ENCODE peak calls at places on chromosomes 11 and 22, in seven cellular contexts. One of them, this sample, is unnamed.

GRCh38 chr11:110186867-110187266 is 93.7 kb downstream of the ZC3H12C start:
- DNase-seq in tibial artery: no peak
- DNase-seq in mucosa of descending colon: no peak
- DNase-seq in AG04450: no peak
- DNase-seq in right atrium auricular region: no peak
- DNase-seq in endothelial cell of umbilical vein: no peak
- DNase-seq in lower lobe of right lung: no peak
- DNase-seq in this sample: no peak

GRCh38 chr22:33757443-33758124 is 162.7 kb downstream of the LARGE1 start:
- DNase-seq in tibial artery: no peak
- DNase-seq in mucosa of descending colon: no peak
- DNase-seq in AG04450: no peak
- DNase-seq in right atrium auricular region: no peak
- DNase-seq in endothelial cell of umbilical vein: no peak
- DNase-seq in lower lobe of right lung: no peak
- DNase-seq in this sample: no peak

GRCh38 chr11:110525883-110526282 is 96.1 kb downstream of the FDX1 start:
- DNase-seq in tibial artery: peak; percentile 50
- DNase-seq in mucosa of descending colon: no peak
- DNase-seq in AG04450: peak; percentile 42
- DNase-seq in right atrium auricular region: no peak
- DNase-seq in endothelial cell of umbilical vein: no peak
- DNase-seq in lower lobe of right lung: no peak
- DNase-seq in this sample: no peak

GRCh38 chr22:20115691-20116375 is at the start of gene RANBP1:
- DNase-seq in tibial artery: no peak
- DNase-seq in mucosa of descending colon: peak; percentile 61
- DNase-seq in AG04450: no peak
- DNase-seq in right atrium auricular region: no peak
- DNase-seq in endothelial cell of umbilical vein: no peak
- DNase-seq in lower lobe of right lung: peak; percentile 48
- DNase-seq in this sample: no peak

GRCh38 chr11:22133785-22134184 is 59.1 kb upstream of the ANO5 start:
- DNase-seq in tibial artery: no peak
- DNase-seq in mucosa of descending colon: no peak
- DNase-seq in AG04450: no peak
- DNase-seq in right atrium auricular region: no peak
- DNase-seq in endothelial cell of umbilical vein: no peak
- DNase-seq in lower lobe of right lung: no peak
- DNase-seq in this sample: no peak

GRCh38 chr22:38271927-38272372 is 860 bp downstream of the TMEM184B start:
- DNase-seq in tibial artery: no peak
- DNase-seq in mucosa of descending colon: no peak
- DNase-seq in AG04450: no peak
- DNase-seq in right atrium auricular region: no peak
- DNase-seq in endothelial cell of umbilical vein: no peak
- DNase-seq in lower lobe of right lung: peak; percentile 70
- DNase-seq in this sample: no peak

GRCh38 chr22:32475428-32476010 is 908 bp downstream of the FBXO7 start:
- DNase-seq in tibial artery: peak; percentile 52
- DNase-seq in mucosa of descending colon: peak; percentile 55
- DNase-seq in AG04450: no peak
- DNase-seq in right atrium auricular region: peak; percentile 65
- DNase-seq in endothelial cell of umbilical vein: peak; percentile 83
- DNase-seq in lower lobe of right lung: peak; percentile 50
- DNase-seq in this sample: peak; percentile 48

GRCh38 chr11:108345767-108346166 is 121.6 kb downstream of the C11orf65 start:
- DNase-seq in tibial artery: no peak
- DNase-seq in mucosa of descending colon: no peak
- DNase-seq in AG04450: no peak
- DNase-seq in right atrium auricular region: no peak
- DNase-seq in endothelial cell of umbilical vein: no peak
- DNase-seq in lower lobe of right lung: no peak
- DNase-seq in this sample: no peak

GRCh38 chr11:84780689-84781293 is 846.4 kb downstream of the DLG2 start:
- DNase-seq in tibial artery: no peak
- DNase-seq in mucosa of descending colon: no peak
- DNase-seq in AG04450: no peak
- DNase-seq in right atrium auricular region: no peak
- DNase-seq in endothelial cell of umbilical vein: no peak
- DNase-seq in lower lobe of right lung: no peak
- DNase-seq in this sample: peak; percentile 5

GRCh38 chr22:45775569-45776312 is 104.1 kb downstream of the ATXN10 start:
- DNase-seq in tibial artery: no peak
- DNase-seq in mucosa of descending colon: no peak
- DNase-seq in AG04450: no peak
- DNase-seq in right atrium auricular region: no peak
- DNase-seq in endothelial cell of umbilical vein: no peak
- DNase-seq in lower lobe of right lung: no peak
- DNase-seq in this sample: peak; percentile 90

GRCh38 chr22:26642465-26643367 is 14.7 kb upstream of the MIAT start:
- DNase-seq in tibial artery: no peak
- DNase-seq in mucosa of descending colon: peak; percentile 82
- DNase-seq in AG04450: no peak
- DNase-seq in right atrium auricular region: no peak
- DNase-seq in endothelial cell of umbilical vein: no peak
- DNase-seq in lower lobe of right lung: peak; percentile 52
- DNase-seq in this sample: peak; percentile 65

GRCh38 chr11:31706357-31706756 is 104.8 kb downstream of the PAX6 start:
- DNase-seq in tibial artery: no peak
- DNase-seq in mucosa of descending colon: no peak
- DNase-seq in AG04450: no peak
- DNase-seq in right atrium auricular region: no peak
- DNase-seq in endothelial cell of umbilical vein: no peak
- DNase-seq in lower lobe of right lung: no peak
- DNase-seq in this sample: no peak

GRCh38 chr11:119691020-119691666 is 37.9 kb downstream of the NECTIN1 start:
- DNase-seq in tibial artery: no peak
- DNase-seq in mucosa of descending colon: no peak
- DNase-seq in AG04450: no peak
- DNase-seq in right atrium auricular region: no peak
- DNase-seq in endothelial cell of umbilical vein: no peak
- DNase-seq in lower lobe of right lung: no peak
- DNase-seq in this sample: peak; percentile 39
- TF ChIP-seq CTCF in tibial artery: no peak
- TF ChIP-seq CTCF in mucosa of descending colon: no peak
- TF ChIP-seq CTCF in AG04450: peak; percentile 15
- TF ChIP-seq CTCF in right atrium auricular region: no peak
- TF ChIP-seq CTCF in endothelial cell of umbilical vein: peak; percentile 4
- TF ChIP-seq CTCF in lower lobe of right lung: no peak
- TF ChIP-seq CTCF in this sample: peak; percentile 24

GRCh38 chr22:39350803-39351688 is 1.3 kb downstream of the SYNGR1 start:
- DNase-seq in tibial artery: no peak
- DNase-seq in mucosa of descending colon: no peak
- DNase-seq in AG04450: no peak
- DNase-seq in right atrium auricular region: no peak
- DNase-seq in endothelial cell of umbilical vein: no peak
- DNase-seq in lower lobe of right lung: no peak
- DNase-seq in this sample: no peak
- H3K4me3 ChIP-seq in tibial artery: peak overlapping the region; percentile 56
- H3K4me3 ChIP-seq in mucosa of descending colon: no peak overlapping the region
- H3K4me3 ChIP-seq in AG04450: peak overlapping the region; percentile 74
- H3K4me3 ChIP-seq in right atrium auricular region: peak overlapping the region; percentile 88
- H3K4me3 ChIP-seq in endothelial cell of umbilical vein: no peak overlapping the region
- H3K4me3 ChIP-seq in lower lobe of right lung: peak overlapping the region; percentile 66
- H3K4me3 ChIP-seq in this sample: no peak overlapping the region

GRCh38 chr11:114439229-114440120 is at the start of gene REXO2:
- DNase-seq in tibial artery: peak; percentile 97
- DNase-seq in mucosa of descending colon: peak; percentile 97
- DNase-seq in AG04450: peak; percentile 80
- DNase-seq in right atrium auricular region: peak; percentile 95
- DNase-seq in endothelial cell of umbilical vein: peak; percentile 96
- DNase-seq in lower lobe of right lung: peak; percentile 98
- DNase-seq in this sample: peak; percentile 96
- TF ChIP-seq CTCF in tibial artery: peak; percentile 27
- TF ChIP-seq CTCF in mucosa of descending colon: peak; percentile 35
- TF ChIP-seq CTCF in AG04450: peak; percentile 46
- TF ChIP-seq CTCF in right atrium auricular region: no peak
- TF ChIP-seq CTCF in endothelial cell of umbilical vein: no peak
- TF ChIP-seq CTCF in lower lobe of right lung: peak; percentile 46
- TF ChIP-seq CTCF in this sample: peak; percentile 29

GRCh38 chr11:44624761-44625221 is 59.3 kb downstream of the CD82 start:
- DNase-seq in tibial artery: no peak
- DNase-seq in mucosa of descending colon: no peak
- DNase-seq in AG04450: no peak
- DNase-seq in right atrium auricular region: peak; percentile 40
- DNase-seq in endothelial cell of umbilical vein: no peak
- DNase-seq in lower lobe of right lung: no peak
- DNase-seq in this sample: no peak
- H3K4me3 ChIP-seq in tibial artery: no peak overlapping the region
- H3K4me3 ChIP-seq in mucosa of descending colon: no peak overlapping the region
- H3K4me3 ChIP-seq in AG04450: no peak overlapping the region
- H3K4me3 ChIP-seq in right atrium auricular region: no peak overlapping the region
- H3K4me3 ChIP-seq in endothelial cell of umbilical vein: no peak overlapping the region
- H3K4me3 ChIP-seq in lower lobe of right lung: no peak overlapping the region
- H3K4me3 ChIP-seq in this sample: no peak overlapping the region

GRCh38 chr22:41951898-41952474 is at the start of gene SMIM45:
- DNase-seq in tibial artery: no peak
- DNase-seq in mucosa of descending colon: no peak
- DNase-seq in AG04450: no peak
- DNase-seq in right atrium auricular region: no peak
- DNase-seq in endothelial cell of umbilical vein: no peak
- DNase-seq in lower lobe of right lung: no peak
- DNase-seq in this sample: no peak
- TF ChIP-seq CTCF in tibial artery: no peak
- TF ChIP-seq CTCF in mucosa of descending colon: no peak
- TF ChIP-seq CTCF in AG04450: no peak
- TF ChIP-seq CTCF in right atrium auricular region: no peak
- TF ChIP-seq CTCF in endothelial cell of umbilical vein: no peak
- TF ChIP-seq CTCF in lower lobe of right lung: no peak
- TF ChIP-seq CTCF in this sample: no peak

GRCh38 chr22:40679249-40679963 is at the start of gene MCHR1:
- DNase-seq in tibial artery: no peak
- DNase-seq in mucosa of descending colon: no peak
- DNase-seq in AG04450: no peak
- DNase-seq in right atrium auricular region: no peak
- DNase-seq in endothelial cell of umbilical vein: no peak
- DNase-seq in lower lobe of right lung: no peak
- DNase-seq in this sample: no peak
- H3K4me3 ChIP-seq in tibial artery: peak within 1 kb of the TSS; percentile 25
- H3K4me3 ChIP-seq in mucosa of descending colon: no peak within 1 kb of the TSS
- H3K4me3 ChIP-seq in AG04450: peak within 1 kb of the TSS; percentile 55
- H3K4me3 ChIP-seq in right atrium auricular region: peak within 1 kb of the TSS; percentile 10
- H3K4me3 ChIP-seq in endothelial cell of umbilical vein: no peak within 1 kb of the TSS
- H3K4me3 ChIP-seq in lower lobe of right lung: peak within 1 kb of the TSS; percentile 18
- H3K4me3 ChIP-seq in this sample: no peak within 1 kb of the TSS

DNA sequence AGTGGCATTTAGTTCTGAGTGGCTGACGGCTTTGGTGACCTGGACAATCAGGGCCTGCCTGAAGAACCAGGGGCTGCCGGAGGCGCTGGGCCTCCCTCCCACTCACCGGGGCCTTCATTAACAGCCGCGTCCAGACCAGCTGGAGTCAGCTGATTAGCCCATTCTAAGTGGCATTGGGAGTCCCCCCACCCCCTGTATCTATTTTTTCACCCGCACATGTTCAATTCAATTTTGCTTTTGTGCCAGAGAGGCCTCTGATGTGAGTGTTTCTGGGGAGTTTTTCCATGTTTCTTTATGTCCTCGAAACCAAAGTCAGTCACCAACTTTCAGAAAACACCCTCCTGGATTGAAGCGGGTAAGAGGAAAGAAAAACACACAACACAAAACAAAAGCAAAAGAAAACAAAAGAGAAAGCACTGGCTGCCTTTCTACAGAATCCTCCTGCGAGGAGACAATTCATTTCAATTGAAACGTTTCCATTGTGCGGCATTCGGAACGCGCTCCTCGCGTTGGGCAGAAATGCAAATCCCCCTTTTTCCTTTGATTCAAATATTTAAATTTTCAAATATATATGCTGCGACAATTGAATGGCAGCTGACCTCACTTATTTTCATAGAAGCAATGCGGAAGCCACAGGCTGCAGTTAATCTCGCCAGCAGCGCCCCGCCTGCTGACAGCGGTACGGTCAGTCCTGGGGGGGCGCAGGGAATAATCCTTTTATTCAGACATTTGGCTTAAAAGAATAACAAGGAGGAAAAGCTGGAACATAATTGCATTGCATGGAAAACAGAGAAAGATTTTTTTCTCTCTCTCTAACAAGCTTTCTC is 17.6 kb downstream of the CDKN1C start:
- DNase-seq in tibial artery: no peak
- DNase-seq in mucosa of descending colon: no peak
- DNase-seq in AG04450: no peak
- DNase-seq in right atrium auricular region: no peak
- DNase-seq in endothelial cell of umbilical vein: no peak
- DNase-seq in lower lobe of right lung: no peak
- DNase-seq in this sample: peak; percentile 42
- TF ChIP-seq CTCF in tibial artery: no peak
- TF ChIP-seq CTCF in mucosa of descending colon: no peak
- TF ChIP-seq CTCF in AG04450: no peak
- TF ChIP-seq CTCF in right atrium auricular region: no peak
- TF ChIP-seq CTCF in endothelial cell of umbilical vein: no peak
- TF ChIP-seq CTCF in lower lobe of right lung: no peak
- TF ChIP-seq CTCF in this sample: no peak

This sample was measured in GM12865.